ENCODE peak calls at places on chromosomes 1 and 21, in five cellular contexts. I is hepatocyte, V is astrocyte, C is sigmoid colon, R is cardiac muscle cell. O is an unnamed sample. For H3K36me3, the result is how much of the 10 kb centered on the place peaks cover.

GRCh38 chr1:229874150-229874549 is 192.9 kb upstream of the GALNT2 start:
- DNase-seq in I (no peak), V (no peak), C (no peak), R (no peak), O (no peak)

GRCh38 chr1:113949007-113949406 is 19.9 kb downstream of the HIPK1 start:
- DNase-seq in I (no peak), V (no peak), C (no peak), R (no peak), O (no peak)

GRCh38 chr1:201702936-201703335 is 126.0 kb upstream of the IPO9 start:
- DNase-seq in I (peak), V (no peak), C (peak), R (no peak), O (no peak)

GRCh38 chr1:244349581-244350001 is 102.1 kb downstream of the ADSS2 start:
- DNase-seq in I (no peak), V (peak), C (no peak), R (peak), O (no peak)

GRCh38 chr1:89632213-89633102 is 462 bp upstream of the LRRC8C start:
- DNase-seq in I (peak), V (peak), C (peak), R (peak), O (no peak)

GRCh38 chr1:89624314-89624713 is 8.6 kb upstream of the LRRC8C start:
- DNase-seq in I (no peak), V (no peak), C (no peak), R (no peak), O (no peak)

GRCh38 chr1:173064011-173064410 is 13.3 kb upstream of the TNFSF18 start:
- DNase-seq in I (no peak), V (peak), C (no peak), R (peak), O (no peak)

GRCh38 chr1:16145988-16146887 is 9.6 kb downstream of the EPHA2 start:
- DNase-seq in I (peak), V (peak), C (peak), R (peak), O (no peak)

GRCh38 chr1:240337795-240338194 is 246.1 kb downstream of the FMN2 start:
- DNase-seq in I (peak), V (peak), C (peak), R (peak), O (peak)

GRCh38 chr21:45772180-45772579 is 128.7 kb downstream of the PCBP3 start:
- DNase-seq in I (no peak), V (no peak), C (no peak), R (no peak), O (no peak)

GRCh38 chr1:231934797-231935196 is 308.2 kb downstream of the DISC1 start:
- DNase-seq in I (peak), V (peak), C (no peak), R (peak), O (no peak)

GRCh38 chr1:227285745-227286144 is 32.5 kb downstream of the CDC42BPA start:
- DNase-seq in I (no peak), V (no peak), C (no peak), R (no peak), O (no peak)

GRCh38 chr1:193042766-193043691 is 16.1 kb downstream of the UCHL5 start:
- DNase-seq in I (no peak), V (no peak), C (no peak), R (no peak), O (no peak)

GRCh38 chr1:41698916-41699860 is 214.7 kb upstream of the EDN2 start:
- DNase-seq in I (no peak), V (no peak), C (no peak), R (no peak), O (no peak)

GRCh38 chr1:1273152-1273534 is 511 bp downstream of the UBE2J2 start:
- DNase-seq in I (no peak), V (no peak), C (no peak), R (no peak), O (no peak)

GRCh38 chr1:216559359-216559758 is 136.1 kb upstream of the USH2A start:
- DNase-seq in I (no peak), V (no peak), C (no peak), R (no peak), O (no peak)

GRCh38 chr1:161209790-161210409 is 5.2 kb upstream of the FCER1G start:
- DNase-seq in I (peak), V (peak), C (peak), R (peak), O (no peak)

GRCh38 chr1:109490029-109490933 is 3.6 kb upstream of the CYB561D1 start:
- DNase-seq in I (peak), V (peak), C (peak), R (peak), O (no peak)

GRCh38 chr1:212037900-212038299 is 2.4 kb downstream of the DTL start:
- DNase-seq in I (no peak), V (no peak), C (no peak), R (no peak), O (no peak)

GRCh38 chr1:72186733-72187307 is 95.5 kb downstream of the NEGR1 start:
- DNase-seq in I (peak), V (peak), C (no peak), R (peak), O (no peak)

GRCh38 chr1:218705391-218705790 is 360.3 kb downstream of the TGFB2 start:
- DNase-seq in I (peak), V (peak), C (no peak), R (no peak), O (no peak)

GRCh38 chr1:58971629-58972140 is 187.8 kb upstream of the JUN start:
- DNase-seq in I (peak), V (no peak), C (peak), R (peak), O (no peak)

DNA sequence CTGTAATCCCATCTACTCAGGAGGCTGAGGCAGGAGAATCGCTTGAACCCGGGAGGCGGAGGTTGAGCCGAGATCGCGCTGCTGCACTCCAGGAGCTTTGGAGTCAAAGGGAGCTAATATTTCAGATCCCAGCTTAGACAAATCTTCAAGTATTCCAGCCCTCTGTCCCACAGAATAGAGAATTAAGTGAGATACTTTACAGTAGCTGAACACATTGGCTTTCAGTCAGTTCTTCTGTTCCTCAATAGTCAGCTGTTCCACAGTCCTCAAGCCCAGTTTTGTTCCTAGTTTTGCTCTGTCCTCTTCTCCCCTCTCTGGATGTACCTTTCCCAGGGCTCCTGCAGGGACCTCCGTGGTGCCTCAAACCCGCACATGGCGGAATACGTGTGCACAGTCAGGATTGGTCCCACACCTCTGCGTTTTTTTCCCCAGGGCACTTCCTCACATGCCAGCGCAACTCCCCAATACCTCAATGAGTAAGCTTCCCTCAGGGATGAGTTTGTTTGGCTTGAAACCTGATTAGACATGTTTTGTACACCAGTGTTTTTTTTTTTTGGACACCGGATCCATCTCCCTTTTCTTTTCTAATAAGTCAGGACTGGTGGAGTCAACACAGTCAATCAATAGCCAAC is 1.2 kb downstream of the MFN2 start:
- DNase-seq in I (no peak), V (no peak), C (no peak), R (no peak), O (no peak)
- H3K4me3 ChIP-seq in I (no peak), V (peak), C (no peak), R (peak), O (no peak)

DNA sequence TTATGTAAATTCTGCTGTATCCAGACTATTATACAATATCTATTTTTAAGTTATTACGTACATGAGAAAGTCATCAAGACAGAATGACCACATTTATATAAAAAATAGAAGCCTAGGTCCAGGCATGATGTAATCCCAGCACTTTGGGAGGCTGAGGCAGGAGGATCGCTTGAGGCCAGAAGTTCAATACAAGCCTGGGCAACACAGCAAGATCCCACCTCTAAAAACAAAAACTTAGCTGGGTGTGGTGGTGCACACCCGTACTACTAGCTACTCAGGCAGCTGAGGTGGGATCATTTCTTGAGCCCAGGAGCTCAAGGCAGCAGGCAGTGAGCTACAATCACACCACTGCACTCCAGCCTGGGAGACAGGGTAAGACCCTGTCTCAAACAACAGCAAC is 58.9 kb downstream of the NVL start:
- DNase-seq in I (no peak), V (no peak), C (no peak), R (no peak), O (no peak)
- H3K36me3 ChIP-seq in I (under half), V (under half), C (half or more), R (under half), O (under half)

GRCh38 chr1:64469977-64470669 is at the start of gene CACHD1:
- DNase-seq in I (peak), V (peak), C (peak), R (peak), O (peak)
- TF ChIP-seq CTCF in I (peak), V (no peak), C (peak), R (peak), O (peak)

DNA sequence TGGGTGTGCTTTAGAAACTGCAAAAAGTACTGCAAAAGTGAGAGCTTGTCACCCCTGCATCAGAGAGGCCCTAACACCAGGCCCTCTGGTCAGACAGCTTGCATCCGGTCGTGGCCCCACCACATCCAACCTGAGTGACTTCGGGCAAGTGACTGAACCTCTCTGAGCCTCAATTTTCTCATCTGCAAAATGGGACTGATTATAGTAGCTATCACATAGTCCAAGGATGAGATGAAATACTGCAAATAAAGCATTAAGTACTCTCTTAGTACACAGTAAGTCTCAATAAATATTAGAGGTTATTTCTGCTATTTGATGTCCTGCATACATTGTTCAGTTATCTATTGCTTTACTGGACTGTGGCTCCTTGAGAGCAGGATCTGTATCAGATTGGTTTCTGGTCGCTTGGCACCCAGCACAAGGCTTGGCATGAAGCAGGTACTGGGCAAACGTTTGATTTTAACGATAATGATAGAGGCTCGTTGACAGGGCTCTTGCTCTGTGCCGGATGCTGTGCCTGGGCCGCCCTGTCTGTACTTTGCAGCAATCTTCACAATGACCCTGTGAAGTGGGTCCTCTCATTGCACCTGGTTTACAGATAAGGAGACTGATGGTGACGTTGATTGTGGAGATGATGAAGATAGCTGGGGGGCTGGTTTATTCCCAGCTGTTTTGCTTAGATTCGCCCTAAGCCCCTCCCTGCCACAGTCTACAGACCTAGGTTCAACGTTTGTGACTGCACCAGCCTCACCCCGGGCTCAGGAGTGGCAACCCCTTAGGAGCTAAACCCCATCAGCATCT is 43.6 kb downstream of the RAP1GAP start:
- DNase-seq in I (no peak), V (no peak), C (no peak), R (no peak), O (no peak)
- H3K4me3 ChIP-seq in I (no peak), V (no peak), C (no peak), R (no peak), O (no peak)

GRCh38 chr1:19373206-19374126 is 61.3 kb downstream of the SLC66A1 start:
- DNase-seq in I (no peak), V (no peak), C (no peak), R (no peak), O (no peak)
- H3K36me3 ChIP-seq in I (under half), V (under half), C (half or more), R (under half), O (under half)

GRCh38 chr1:56313560-56313959 is 265.8 kb downstream of the PLPP3 start:
- DNase-seq in I (no peak), V (no peak), C (no peak), R (no peak), O (no peak)

GRCh38 chr1:56315293-56315942 is 263.9 kb downstream of the PLPP3 start:
- DNase-seq in I (no peak), V (no peak), C (no peak), R (no peak), O (no peak)

GRCh38 chr1:56322211-56322610 is 257.2 kb downstream of the PLPP3 start:
- DNase-seq in I (no peak), V (no peak), C (no peak), R (no peak), O (no peak)

GRCh38 chr1:56320873-56321272 is 258.5 kb downstream of the PLPP3 start:
- DNase-seq in I (no peak), V (no peak), C (no peak), R (no peak), O (no peak)

GRCh38 chr1:56317722-56318121 is 261.6 kb downstream of the PLPP3 start:
- DNase-seq in I (no peak), V (no peak), C (no peak), R (no peak), O (no peak)
- TF ChIP-seq CTCF in I (no peak), V (no peak), C (no peak), R (no peak), O (no peak)

DNA sequence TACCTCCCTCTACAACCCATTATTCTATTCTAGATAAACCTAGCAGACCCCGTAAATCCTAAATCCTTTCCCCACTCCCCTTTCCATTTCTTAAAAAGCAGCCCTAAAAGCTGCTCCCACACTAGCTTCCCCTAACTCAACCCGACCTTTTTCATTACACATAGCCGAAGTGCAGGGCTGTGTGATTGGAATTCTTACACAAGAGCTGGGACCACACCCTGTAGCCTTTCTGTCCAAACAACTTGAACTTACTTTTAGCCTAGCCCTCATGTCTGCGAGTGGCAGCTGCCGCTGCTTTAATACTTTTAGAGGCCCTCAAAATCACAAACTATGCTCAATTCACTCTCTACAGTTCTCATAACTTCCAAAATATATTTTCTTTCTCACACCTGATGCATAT is 19.6 kb upstream of the PDPN start:
- DNase-seq in I (no peak), V (no peak), C (no peak), R (no peak), O (no peak)
- H3K4me3 ChIP-seq in I (no peak), V (no peak), C (no peak), R (no peak), O (no peak)

GRCh38 chr1:111702504-111703050 is 36.6 kb downstream of the INKA2 start:
- DNase-seq in I (no peak), V (no peak), C (no peak), R (no peak), O (no peak)

GRCh38 chr1:111704776-111705175 is 34.4 kb downstream of the INKA2 start:
- DNase-seq in I (peak), V (peak), C (no peak), R (no peak), O (no peak)

GRCh38 chr1:111706921-111707320 is 32.3 kb downstream of the INKA2 start:
- DNase-seq in I (no peak), V (peak), C (no peak), R (no peak), O (no peak)

GRCh38 chr1:111705841-111706240 is 33.4 kb downstream of the INKA2 start:
- DNase-seq in I (no peak), V (no peak), C (no peak), R (no peak), O (no peak)

DNA sequence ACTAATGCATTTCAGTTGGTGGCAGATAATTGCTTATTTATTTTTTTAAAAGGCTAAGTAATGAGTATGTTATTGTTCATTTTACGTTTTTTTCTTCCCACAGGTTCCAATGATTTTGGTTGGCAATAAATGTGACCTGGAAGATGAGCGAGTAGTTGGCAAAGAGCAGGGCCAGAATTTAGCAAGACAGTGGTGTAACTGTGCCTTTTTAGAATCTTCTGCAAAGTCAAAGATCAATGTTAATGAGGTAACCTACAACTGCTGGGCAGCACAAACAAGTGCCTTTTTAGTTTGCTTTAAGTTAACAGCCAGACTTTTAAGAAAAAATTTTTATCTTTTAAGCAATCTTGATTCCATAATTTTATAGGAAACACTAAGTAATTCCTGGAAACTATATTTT is 35.0 kb downstream of the INKA2 start:
- DNase-seq in I (no peak), V (no peak), C (no peak), R (no peak), O (no peak)
- H3K36me3 ChIP-seq in I (under half), V (under half), C (half or more), R (under half), O (under half)

DNA sequence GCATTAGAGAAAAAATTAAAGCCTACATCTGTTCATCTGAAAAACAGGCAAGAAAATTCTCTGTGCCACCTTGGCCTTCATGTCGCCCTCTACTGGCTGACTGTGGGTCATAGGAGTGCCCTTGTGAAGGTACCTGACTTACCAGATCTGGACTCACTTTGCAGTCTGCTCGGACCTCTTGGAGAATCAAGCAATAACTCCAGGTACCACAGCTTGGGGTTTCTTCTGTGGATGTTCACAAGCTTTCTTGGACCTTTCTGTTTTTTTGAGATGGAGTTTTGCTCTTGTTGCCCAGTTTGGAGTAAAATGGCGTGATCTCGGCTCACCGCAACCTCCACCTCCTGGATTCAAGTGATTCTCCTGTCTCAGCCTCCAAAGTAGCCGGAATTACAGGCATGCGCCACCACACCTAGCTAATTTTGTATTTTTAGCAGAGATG is 2.4 kb upstream of the PRAMEF18 start:
- DNase-seq in I (no peak), V (no peak), C (no peak), R (no peak), O (no peak)
- TF ChIP-seq CTCF in I (no peak), V (no peak), C (no peak), R (no peak), O (no peak)

O was measured in BJ.